ENCODE peak calls at places on chromosome 4, in four cellular contexts. Z, X, H and A are unnamed samples.

GRCh38 chr4:181959121-181959520 is 284.1 kb upstream of the TENM3 start:
- DNase-seq in H (no peak), X (peak), Z (no peak), A (no peak)

GRCh38 chr4:80197132-80197573 is at the start of gene PRDM8:
- DNase-seq in X (no peak), H (no peak), Z (no peak), A (no peak)

GRCh38 chr4:130336585-130337217 is 1240.7 kb downstream of the C4orf33 start:
- DNase-seq in X (no peak), H (no peak), Z (no peak), A (no peak)

GRCh38 chr4:165060938-165061337 is 7.3 kb downstream of the TRIM75 start:
- DNase-seq in X (no peak), H (no peak), Z (no peak), A (no peak)

GRCh38 chr4:105990933-105991332 is 95.7 kb downstream of the NPNT start:
- DNase-seq in X (no peak), Z (no peak), H (peak), A (no peak)

GRCh38 chr4:77631276-77631675 is 25.7 kb downstream of the CXCL13 start:
- DNase-seq in X (no peak), Z (no peak), H (no peak), A (no peak)

GRCh38 chr4:1717129-1718094 is 3.7 kb downstream of the TMEM129 start:
- DNase-seq in X (no peak), H (peak), Z (no peak), A (no peak)

GRCh38 chr4:73741140-73741749 is 876 bp downstream of the CXCL8 start:
- DNase-seq in Z (no peak), H (no peak), X (no peak), A (no peak)

GRCh38 chr4:155906554-155907247 is 3.2 kb downstream of the TDO2 start:
- DNase-seq in Z (no peak), X (peak), H (no peak), A (peak)

GRCh38 chr4:22093126-22093525 is 144.6 kb upstream of the KCNIP4 start:
- DNase-seq in X (no peak), H (no peak), Z (no peak), A (no peak)

GRCh38 chr4:182770969-182771330 is 146.2 kb downstream of the DCTD start:
- DNase-seq in X (no peak), Z (no peak), H (no peak), A (no peak)

GRCh38 chr4:138938371-138938699 is 77.2 kb upstream of the NOCT start:
- DNase-seq in X (peak), Z (no peak), H (no peak), A (peak)

GRCh38 chr4:159023741-159024140 is 79.1 kb upstream of the RAPGEF2 start:
- DNase-seq in H (no peak), X (no peak), Z (no peak), A (no peak)

GRCh38 chr4:41212221-41213203 is 1.8 kb downstream of the APBB2 start:
- DNase-seq in H (no peak), X (no peak), Z (peak), A (peak)

GRCh38 chr4:20273793-20274192 is 22.1 kb downstream of the SLIT2 start:
- DNase-seq in H (no peak), Z (no peak), X (no peak), A (no peak)

GRCh38 chr4:144975718-144976117 is 122.3 kb downstream of the ANAPC10 start:
- DNase-seq in X (no peak), H (no peak), Z (no peak), A (no peak)

GRCh38 chr4:26916195-26916594 is 55.6 kb downstream of the STIM2 start:
- DNase-seq in X (no peak), H (no peak), Z (no peak), A (no peak)

GRCh38 chr4:1199556-1200331 is 27.4 kb upstream of the SPON2 start:
- DNase-seq in X (no peak), Z (no peak), H (no peak), A (no peak)

GRCh38 chr4:128353791-128354190 is 66.2 kb upstream of the PGRMC2 start:
- DNase-seq in H (no peak), Z (no peak), X (no peak), A (no peak)

GRCh38 chr4:128379860-128380259 is 92.2 kb upstream of the PGRMC2 start:
- DNase-seq in Z (peak), H (peak), X (no peak), A (no peak)

GRCh38 chr4:165725352-165725751 is 147.7 kb upstream of the TLL1 start:
- DNase-seq in H (no peak), X (no peak), Z (no peak), A (no peak)

GRCh38 chr4:85600501-85600900 is 125.6 kb downstream of the ARHGAP24 start:
- DNase-seq in Z (no peak), X (no peak), H (no peak), A (no peak)

GRCh38 chr4:53863163-53863562 is 201.2 kb downstream of the CHIC2 start:
- DNase-seq in H (no peak), X (no peak), Z (no peak), A (peak)

GRCh38 chr4:74098628-74098995 is 383 bp downstream of the CXCL2 start:
- DNase-seq in H (no peak), Z (no peak), X (no peak), A (no peak)

GRCh38 chr4:152462047-152462446 is 73.8 kb downstream of the FBXW7 start:
- DNase-seq in Z (no peak), H (no peak), X (no peak), A (no peak)

GRCh38 chr4:103018391-103019318 is 850 bp downstream of the SLC9B1 start:
- DNase-seq in X (no peak), H (no peak), Z (no peak), A (peak)

GRCh38 chr4:105613326-105613725 is 60.9 kb downstream of the ARHGEF38 start:
- DNase-seq in H (no peak), Z (no peak), X (no peak), A (no peak)

GRCh38 chr4:17068885-17069284 is 170.4 kb upstream of the LDB2 start:
- DNase-seq in Z (no peak), X (no peak), H (no peak), A (no peak)

GRCh38 chr4:100177855-100178254 is 12.4 kb downstream of the DDIT4L start:
- DNase-seq in Z (no peak), H (no peak), X (no peak), A (no peak)

GRCh38 chr4:48930654-48931053 is 24.1 kb upstream of the OCIAD2 start:
- DNase-seq in X (no peak), Z (no peak), H (no peak), A (no peak)
- TF ChIP-seq CTCF in X (no peak), Z (no peak), H (no peak), A (no peak)

DNA sequence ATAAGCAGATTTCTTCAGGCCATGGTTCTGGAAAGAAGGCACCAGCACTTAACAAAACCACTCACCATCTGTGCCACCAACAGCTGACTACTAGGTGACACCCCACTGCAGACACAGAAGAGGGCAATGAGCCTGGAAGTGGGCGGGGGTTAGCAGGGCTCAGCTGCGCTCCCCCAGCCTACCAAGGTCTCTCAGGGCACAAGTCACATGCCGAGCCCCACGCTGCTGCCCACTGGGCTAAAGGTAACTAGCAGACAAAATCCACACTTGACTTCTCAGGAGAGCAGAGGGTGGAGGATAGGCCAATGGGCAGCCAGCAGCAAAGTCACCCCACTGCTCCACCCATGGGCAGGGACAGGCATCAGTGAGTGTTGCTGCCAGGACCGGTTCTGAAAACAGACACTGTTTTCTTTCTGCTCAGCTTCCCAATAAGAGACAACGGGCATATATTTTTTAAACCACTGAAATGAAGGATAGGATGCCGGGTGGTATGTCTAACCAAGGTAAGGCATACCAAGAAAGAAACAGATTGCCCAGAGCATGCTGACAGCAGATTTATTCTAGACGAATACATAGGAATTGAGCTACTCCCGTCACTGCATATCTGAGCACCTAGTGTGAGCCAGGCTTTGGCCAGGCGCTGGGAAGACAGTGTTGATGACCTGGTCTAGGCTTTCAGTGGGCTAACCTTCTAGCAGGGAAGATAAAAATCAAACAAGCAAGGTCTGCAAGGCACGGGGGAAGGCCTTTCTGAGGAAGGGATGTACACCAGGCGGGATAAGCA is 20.1 kb downstream of the ACSL1 start:
- DNase-seq in H (peak), X (no peak), Z (peak), A (no peak)
- TF ChIP-seq CTCF in H (no peak), X (no peak), Z (no peak), A (no peak)

DNA sequence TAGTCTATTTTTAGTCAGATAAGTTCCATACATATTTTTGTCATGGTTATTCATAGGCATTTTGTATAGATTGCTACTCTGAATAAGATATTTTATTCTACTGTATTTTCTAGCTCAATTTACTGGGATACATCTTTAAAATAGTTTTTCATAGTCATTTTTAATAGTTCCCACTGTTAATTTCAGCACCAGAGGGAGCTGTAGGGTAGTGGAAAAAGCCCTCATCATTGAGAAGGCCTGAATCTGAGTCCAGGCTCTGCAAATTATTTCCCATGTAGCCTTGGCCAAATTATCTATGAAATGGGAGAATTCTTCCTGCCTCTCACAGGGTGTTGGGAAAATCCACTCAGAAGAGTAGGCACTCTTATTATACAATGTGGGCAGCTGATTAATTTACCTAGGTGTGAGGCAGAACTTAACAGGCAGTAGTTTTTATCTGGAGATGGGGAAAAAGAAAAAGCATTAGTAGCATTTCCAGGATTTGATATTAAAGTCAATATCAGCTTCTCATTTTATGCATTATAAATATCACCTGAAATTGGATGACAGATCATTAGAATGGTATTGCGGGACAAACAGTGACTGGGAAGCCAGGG is 102.9 kb upstream of the PAQR3 start:
- DNase-seq in H (no peak), X (peak), Z (no peak), A (no peak)
- TF ChIP-seq CTCF in H (peak), X (peak), Z (peak), A (peak)

GRCh38 chr4:140152015-140152703 is 1.8 kb downstream of the MAML3 start:
- DNase-seq in Z (peak), X (no peak), H (peak), A (no peak)
- TF ChIP-seq CTCF in Z (peak), X (peak), H (no peak), A (peak)

GRCh38 chr4:170990989-170991589 is 822.1 kb upstream of the GALNTL6 start:
- DNase-seq in Z (no peak), X (no peak), H (no peak), A (no peak)
- TF ChIP-seq CTCF in Z (peak), X (no peak), H (peak), A (no peak)

GRCh38 chr4:9762823-9763475 is 18.5 kb upstream of the DRD5 start:
- DNase-seq in Z (peak), H (no peak), X (peak), A (peak)
- TF ChIP-seq CTCF in Z (peak), H (peak), X (peak), A (peak)

GRCh38 chr4:101188906-101189305 is 158.4 kb downstream of the PPP3CA start:
- DNase-seq in H (no peak), X (no peak), Z (no peak), A (no peak)

GRCh38 chr4:101191302-101192098 is 155.8 kb downstream of the PPP3CA start:
- DNase-seq in H (peak), X (peak), Z (peak), A (peak)

GRCh38 chr4:101184668-101185067 is 162.7 kb downstream of the PPP3CA start:
- DNase-seq in X (no peak), Z (no peak), H (no peak), A (no peak)

GRCh38 chr4:101186558-101187184 is 160.7 kb downstream of the PPP3CA start:
- DNase-seq in Z (no peak), X (no peak), H (no peak), A (no peak)

DNA sequence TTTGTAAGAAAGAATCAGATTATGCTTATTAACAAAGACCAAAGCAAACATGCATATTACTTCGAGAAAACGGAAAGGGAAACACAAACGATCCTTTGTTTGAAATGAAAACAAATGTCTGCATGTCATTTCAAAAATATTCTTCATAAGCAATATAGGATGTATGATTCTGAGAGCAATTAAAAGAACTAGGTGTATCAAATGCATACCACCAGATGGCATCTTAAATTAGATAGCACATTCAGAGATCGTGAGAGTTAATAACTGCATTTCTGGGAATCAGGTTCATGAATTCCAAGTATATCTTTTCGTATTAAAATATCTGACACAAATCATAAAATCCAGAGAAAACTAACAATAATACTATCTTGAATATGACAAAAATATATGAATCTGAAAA is 159.5 kb downstream of the PPP3CA start:
- DNase-seq in Z (no peak), H (no peak), X (no peak), A (no peak)
- TF ChIP-seq CTCF in Z (no peak), H (no peak), X (no peak), A (no peak)

GRCh38 chr4:112515278-112516075 is 503 bp downstream of the NEUROG2 start:
- DNase-seq in H (peak), X (no peak), Z (peak), A (no peak)

GRCh38 chr4:112514079-112514448 is 1.9 kb downstream of the NEUROG2 start:
- DNase-seq in H (no peak), Z (no peak), X (no peak), A (no peak)

GRCh38 chr4:112516076-112516385 is at the start of gene NEUROG2:
- DNase-seq in H (no peak), Z (peak), X (no peak), A (no peak)

GRCh38 chr4:112516401-112517066 is 554 bp upstream of the NEUROG2 start:
- DNase-seq in X (no peak), H (peak), Z (peak), A (no peak)

GRCh38 chr4:112514449-112515277 is 1.3 kb downstream of the NEUROG2 start:
- DNase-seq in Z (peak), H (peak), X (no peak), A (no peak)
- TF ChIP-seq CTCF in Z (no peak), H (no peak), X (no peak), A (no peak)